ENCODE peak calls at places on chromosomes 7 and 10, in eight cellular contexts. R, H, N, V, Q, S, Z and M are unnamed samples.
A peak's percentile ranks its signal among the peaks of the same experiment; 100 is the strongest.

GRCh38 chr10:97116534-97117162 is 69.1 kb downstream of the SLIT1 start:
- DNase-seq in V (no peak), Q (no peak), R (no peak), H (no peak), S (no peak), Z (peak; percentile 61), N (no peak), M (no peak)

GRCh38 chr7:19442016-19442785 is 266.6 kb downstream of the POLR1F start:
- DNase-seq in S (no peak), Z (no peak), Q (peak; percentile 43), N (peak; percentile 42), V (no peak), R (no peak), H (peak; percentile 5), M (no peak)

GRCh38 chr10:48900296-48900695 is 39.3 kb downstream of the LRRC18 start:
- DNase-seq in H (no peak), Z (no peak), V (no peak), S (no peak), N (no peak), Q (no peak), R (no peak), M (no peak)

GRCh38 chr10:104367856-104368255 is 14.2 kb downstream of the CFAP58 start:
- DNase-seq in S (no peak), H (no peak), V (no peak), N (no peak), Q (no peak), Z (no peak), R (no peak), M (no peak)

GRCh38 chr10:44400553-44400952 is 15.7 kb upstream of the CXCL12 start:
- DNase-seq in S (no peak), H (no peak), N (no peak), Q (no peak), Z (no peak), V (no peak), R (no peak), M (no peak)

GRCh38 chr7:44398506-44398905 is 73.1 kb upstream of the CAMK2B start:
- DNase-seq in S (no peak), H (no peak), R (peak; percentile 37), Q (no peak), V (no peak), Z (no peak), N (no peak), M (no peak)

GRCh38 chr7:125924037-125924436 is 994.4 kb upstream of the POT1 start:
- DNase-seq in S (no peak), V (no peak), Z (no peak), N (no peak), R (no peak), H (no peak), Q (no peak), M (no peak)

GRCh38 chr10:17199351-17199804 is 2.1 kb downstream of the TRDMT1 start:
- DNase-seq in H (no peak), V (no peak), N (no peak), Q (peak; percentile 30), S (no peak), R (no peak), Z (no peak), M (no peak)

DNA sequence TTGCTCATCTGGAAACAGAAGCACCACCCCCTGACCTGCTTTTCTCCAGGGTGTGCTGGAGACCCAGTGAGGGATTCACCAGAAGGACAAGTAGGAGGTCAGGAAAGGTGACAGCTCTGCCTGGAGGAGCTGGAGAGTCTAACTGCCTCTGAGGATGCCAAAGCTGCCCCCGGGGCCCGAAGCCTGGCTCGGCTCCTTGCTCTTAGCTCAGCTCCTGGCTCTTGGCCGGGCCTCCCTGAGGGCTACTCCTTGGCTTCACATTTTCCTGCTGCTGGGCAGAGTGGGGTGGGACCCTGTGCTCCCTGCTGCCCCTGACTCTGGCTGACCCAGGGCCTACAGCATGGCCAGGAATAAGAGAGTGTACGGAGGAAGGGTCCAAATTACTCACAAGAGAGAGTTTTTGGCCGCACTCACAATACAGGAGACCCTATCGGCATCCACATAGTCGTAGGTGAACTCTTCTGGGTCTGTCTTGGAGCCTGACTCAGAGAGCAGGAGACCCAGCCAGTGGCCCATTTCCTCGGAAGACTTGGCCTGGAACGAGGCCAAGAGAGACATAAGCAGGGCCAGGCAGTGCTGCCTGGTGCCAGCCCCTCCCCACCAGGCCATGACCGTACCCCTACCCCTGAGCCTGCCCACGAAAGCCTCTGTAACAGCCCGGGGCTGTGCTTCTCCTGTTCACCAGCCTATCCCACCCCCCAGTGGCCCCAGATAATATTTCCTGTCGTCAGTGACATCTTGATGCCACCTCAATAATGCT is 63.1 kb downstream of the VWA2 start:
- DNase-seq in N (no peak), Z (peak; percentile 69), Q (no peak), V (peak; percentile 48), S (no peak), R (peak; percentile 65), H (no peak), M (no peak)
- TF ChIP-seq CTCF in N (no peak), Z (no peak), Q (no peak), V (no peak), S (no peak), R (no peak), H (no peak), M (no peak)

GRCh38 chr7:102464577-102465280 is at the start of the genes ALKBH4 and LRWD1:
- DNase-seq in V (peak; percentile 93), R (peak; percentile 96), Z (peak; percentile 99), Q (peak; percentile 77), H (peak; percentile 100), S (peak; percentile 86), N (peak; percentile 86), M (peak; percentile 96)
- TF ChIP-seq CTCF in V (peak; percentile 33), R (no peak), Z (peak; percentile 48), Q (no peak), H (no peak), S (peak; percentile 30), N (no peak), M (no peak)

GRCh38 chr7:144787127-144787526 is 48.7 kb downstream of the TPK1 start:
- DNase-seq in V (no peak), R (no peak), Q (no peak), Z (no peak), S (no peak), H (no peak), N (no peak), M (no peak)
- TF ChIP-seq CTCF in V (no peak), R (peak; percentile 11), Q (no peak), Z (peak; percentile 13), S (no peak), H (no peak), N (no peak), M (no peak)

GRCh38 chr7:158695726-158696452 is 8.7 kb downstream of the NCAPG2 start:
- DNase-seq in Z (peak; percentile 77), R (peak; percentile 82), S (peak; percentile 30), H (peak; percentile 48), N (no peak), Q (peak; percentile 55), V (peak; percentile 33), M (no peak)
- TF ChIP-seq CTCF in Z (peak; percentile 79), R (peak; percentile 30), S (peak; percentile 62), H (no peak), N (no peak), Q (peak; percentile 72), V (peak; percentile 61), M (no peak)

DNA sequence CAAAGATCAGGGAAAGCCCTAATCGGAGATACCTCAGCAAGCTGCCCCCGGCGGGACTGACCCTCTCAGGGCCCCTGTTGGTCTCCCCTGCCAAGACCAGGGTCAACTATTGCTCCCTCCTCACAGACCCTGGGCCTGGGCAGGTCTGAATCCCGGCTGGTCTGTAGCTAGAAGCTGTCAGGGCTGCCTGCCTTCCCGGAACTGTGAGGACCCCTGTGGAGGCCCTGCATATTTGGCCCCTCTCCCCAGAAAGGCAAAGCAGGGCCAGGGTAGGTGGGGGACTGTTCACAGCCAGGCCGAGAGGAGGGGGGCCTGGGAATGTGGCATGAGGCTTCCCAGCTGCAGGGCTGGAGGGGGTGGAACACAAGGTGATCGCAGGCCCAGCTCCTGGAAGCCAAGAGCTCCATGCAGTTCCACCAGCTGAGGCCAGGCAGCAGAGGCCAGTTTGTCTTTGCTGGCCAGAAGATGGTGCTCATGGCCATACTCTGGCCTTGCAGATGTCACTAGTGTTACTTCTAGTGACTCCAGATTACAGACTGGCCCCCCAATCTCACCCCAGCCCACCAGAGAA is 24.1 kb downstream of the TBATA start:
- DNase-seq in S (no peak), R (peak; percentile 54), H (no peak), N (no peak), Z (peak; percentile 67), V (no peak), Q (no peak), M (no peak)
- TF ChIP-seq CTCF in S (no peak), R (no peak), H (no peak), N (no peak), Z (no peak), V (no peak), Q (peak; percentile 2), M (no peak)

DNA sequence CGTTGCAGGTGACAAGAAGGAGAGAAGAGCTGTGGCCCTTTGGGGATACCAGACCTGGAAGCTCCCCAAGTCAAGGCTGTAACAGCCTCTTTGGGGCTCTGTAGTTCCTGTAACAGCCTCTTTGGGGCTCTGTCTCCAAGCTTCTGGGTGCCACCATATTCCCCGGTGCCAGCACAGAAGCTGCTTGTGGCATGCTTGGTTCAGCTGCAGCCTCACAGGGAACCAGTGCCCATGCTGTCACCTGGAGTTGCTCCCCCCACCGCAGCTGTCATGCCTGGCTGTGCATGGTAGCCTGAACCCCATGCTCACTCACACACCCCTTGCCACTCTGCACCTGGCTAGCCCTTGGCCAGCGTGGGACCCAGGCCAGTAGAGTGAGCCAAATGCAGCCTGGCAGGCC is 109.1 kb downstream of the ELAPOR2 start:
- DNase-seq in R (no peak), Z (peak; percentile 80), V (no peak), S (no peak), N (no peak), H (no peak), Q (no peak), M (peak; percentile 15)
- TF ChIP-seq CTCF in R (no peak), Z (no peak), V (no peak), S (no peak), N (no peak), H (no peak), Q (no peak), M (no peak)